ENCODE peak calls at places on chromosomes 2 and 18, in nine cellular contexts. L is astrocyte of the hippocampus; Y is stimulated activated CD8-positive, alpha-beta memory T cell treated with anti-CD3 and anti-CD28 coated beads, Interleukin-12 subunit alpha, Interleukin-12 subunit beta, amount 100 ng/mL, for 4 hours; I is SHP77; E is NCI-H1436; J is Calu3; D is NAMALWA; V is activated T-cell treated with anti-CD3 and anti-CD28 coated beads, Interleukin-2, amount 50 U/mL, for 4 hours; K is GM12864. N is an unnamed sample.

GRCh38 chr2:127061377-127062273 is 45.3 kb downstream of the BIN1 start:
- DNase-seq in L (no peak), Y (no peak), I (no peak), E (no peak), J (no peak), D (no peak), V (no peak), K (no peak), N (no peak)

GRCh38 chr2:221454459-221455105 is 117.5 kb downstream of the EPHA4 start:
- DNase-seq in L (no peak), Y (no peak), I (no peak), E (no peak), J (no peak), D (no peak), V (no peak), K (no peak), N (no peak)

GRCh38 chr2:71215447-71215846 is 11.5 kb downstream of the PAIP2B start:
- DNase-seq in L (no peak), Y (no peak), I (no peak), E (no peak), J (no peak), D (no peak), V (no peak), K (no peak), N (no peak)

GRCh38 chr2:11160731-11161455 is 5.6 kb downstream of the SLC66A3 start:
- DNase-seq in L (no peak), Y (no peak), I (no peak), E (no peak), J (no peak), D (no peak), V (no peak), K (peak), N (peak)

GRCh38 chr2:197108758-197109157 is 182.3 kb upstream of the PGAP1 start:
- DNase-seq in L (peak), Y (no peak), I (no peak), E (no peak), J (no peak), D (no peak), V (no peak), K (no peak), N (no peak)

GRCh38 chr2:201194097-201194496 is 11.2 kb downstream of the CASP10 start:
- DNase-seq in L (no peak), Y (no peak), I (no peak), E (no peak), J (no peak), D (peak), V (no peak), K (peak), N (peak)

GRCh38 chr18:12765127-12765526 is 62.3 kb downstream of the PSMG2 start:
- DNase-seq in L (no peak), Y (no peak), I (no peak), E (peak), J (no peak), D (no peak), V (no peak), K (no peak), N (no peak)

GRCh38 chr2:86621290-86621943 is 2.2 kb downstream of the RNF103 start:
- DNase-seq in L (peak), Y (no peak), I (no peak), E (no peak), J (no peak), D (peak), V (no peak), K (no peak), N (no peak)

GRCh38 chr2:226743911-226744310 is 55.7 kb downstream of the IRS1 start:
- DNase-seq in L (peak), Y (no peak), I (no peak), E (no peak), J (no peak), D (no peak), V (no peak), K (no peak), N (no peak)

GRCh38 chr18:56696966-56697365 is 45.8 kb downstream of the WDR7 start:
- DNase-seq in L (no peak), Y (no peak), I (no peak), E (no peak), J (no peak), D (no peak), V (no peak), K (no peak), N (no peak)

GRCh38 chr18:69635482-69635881 is 234.8 kb downstream of the DOK6 start:
- DNase-seq in L (no peak), Y (no peak), I (no peak), E (no peak), J (no peak), D (no peak), V (no peak), K (no peak), N (no peak)